ENCODE peak calls at places on chromosome 13, in ten cellular contexts. One of them, this sample, is unnamed.

GRCh38 chr13:79246575-79246949 is 159.5 kb downstream of the RBM26 start:
- DNase-seq in A549: no peak
- DNase-seq in gastrocnemius medialis: no peak
- DNase-seq in stomach: no peak
- DNase-seq in breast epithelium: no peak
- DNase-seq in body of pancreas: no peak
- DNase-seq in HepG2: no peak
- DNase-seq in Peyer's patch: no peak
- DNase-seq in H1: no peak
- DNase-seq in spleen: no peak
- DNase-seq in this sample: no peak

GRCh38 chr13:35716186-35716585 is 239.7 kb upstream of the MAB21L1 start:
- DNase-seq in A549: no peak
- DNase-seq in gastrocnemius medialis: no peak
- DNase-seq in stomach: no peak
- DNase-seq in breast epithelium: no peak
- DNase-seq in body of pancreas: no peak
- DNase-seq in HepG2: no peak
- DNase-seq in Peyer's patch: no peak
- DNase-seq in H1: no peak
- DNase-seq in spleen: no peak
- DNase-seq in this sample: no peak

GRCh38 chr13:39415403-39415802 is 187.6 kb downstream of the LHFPL6 start:
- DNase-seq in A549: no peak
- DNase-seq in gastrocnemius medialis: no peak
- DNase-seq in stomach: no peak
- DNase-seq in breast epithelium: no peak
- DNase-seq in body of pancreas: peak; percentile 33
- DNase-seq in HepG2: no peak
- DNase-seq in Peyer's patch: no peak
- DNase-seq in H1: no peak
- DNase-seq in spleen: no peak
- DNase-seq in this sample: peak; percentile 23

GRCh38 chr13:33204130-33204927 is 81.2 kb downstream of the STARD13 start:
- DNase-seq in A549: no peak
- DNase-seq in gastrocnemius medialis: peak; percentile 36
- DNase-seq in stomach: peak; percentile 31
- DNase-seq in breast epithelium: no peak
- DNase-seq in body of pancreas: peak; percentile 90
- DNase-seq in HepG2: no peak
- DNase-seq in Peyer's patch: no peak
- DNase-seq in H1: no peak
- DNase-seq in spleen: no peak
- DNase-seq in this sample: no peak

GRCh38 chr13:35621989-35622388 is 145.5 kb upstream of the MAB21L1 start:
- DNase-seq in A549: no peak
- DNase-seq in gastrocnemius medialis: no peak
- DNase-seq in stomach: no peak
- DNase-seq in breast epithelium: no peak
- DNase-seq in body of pancreas: no peak
- DNase-seq in HepG2: no peak
- DNase-seq in Peyer's patch: no peak
- DNase-seq in H1: no peak
- DNase-seq in spleen: no peak
- DNase-seq in this sample: no peak

GRCh38 chr13:95180513-95181245 is 120.6 kb downstream of the ABCC4 start:
- DNase-seq in A549: no peak
- DNase-seq in gastrocnemius medialis: no peak
- DNase-seq in stomach: no peak
- DNase-seq in breast epithelium: no peak
- DNase-seq in body of pancreas: peak; percentile 33
- DNase-seq in HepG2: peak; percentile 86
- DNase-seq in Peyer's patch: no peak
- DNase-seq in H1: no peak
- DNase-seq in spleen: no peak
- DNase-seq in this sample: no peak

GRCh38 chr13:30105381-30105780 is 202.0 kb downstream of the KATNAL1 start:
- DNase-seq in A549: no peak
- DNase-seq in gastrocnemius medialis: no peak
- DNase-seq in stomach: peak; percentile 59
- DNase-seq in breast epithelium: no peak
- DNase-seq in body of pancreas: peak; percentile 63
- DNase-seq in HepG2: no peak
- DNase-seq in Peyer's patch: no peak
- DNase-seq in H1: no peak
- DNase-seq in spleen: no peak
- DNase-seq in this sample: no peak

GRCh38 chr13:19794552-19795143 is 11.9 kb upstream of the PSPC1 start:
- DNase-seq in A549: no peak
- DNase-seq in gastrocnemius medialis: no peak
- DNase-seq in stomach: no peak
- DNase-seq in breast epithelium: no peak
- DNase-seq in body of pancreas: no peak
- DNase-seq in HepG2: no peak
- DNase-seq in Peyer's patch: no peak
- DNase-seq in H1: peak; percentile 19
- DNase-seq in spleen: no peak
- DNase-seq in this sample: peak; percentile 12

GRCh38 chr13:73061478-73062275 is 2.9 kb downstream of the KLF5 start:
- DNase-seq in A549: no peak
- DNase-seq in gastrocnemius medialis: no peak
- DNase-seq in stomach: no peak
- DNase-seq in breast epithelium: no peak
- DNase-seq in body of pancreas: no peak
- DNase-seq in HepG2: no peak
- DNase-seq in Peyer's patch: peak; percentile 64
- DNase-seq in H1: no peak
- DNase-seq in spleen: peak; percentile 67
- DNase-seq in this sample: peak; percentile 40

GRCh38 chr13:73058432-73058740 is 419 bp upstream of the KLF5 start:
- DNase-seq in A549: no peak
- DNase-seq in gastrocnemius medialis: no peak
- DNase-seq in stomach: no peak
- DNase-seq in breast epithelium: no peak
- DNase-seq in body of pancreas: no peak
- DNase-seq in HepG2: no peak
- DNase-seq in Peyer's patch: no peak
- DNase-seq in H1: no peak
- DNase-seq in spleen: no peak
- DNase-seq in this sample: no peak

GRCh38 chr13:73060251-73061160 is 1.7 kb downstream of the KLF5 start:
- DNase-seq in A549: no peak
- DNase-seq in gastrocnemius medialis: peak; percentile 22
- DNase-seq in stomach: no peak
- DNase-seq in breast epithelium: no peak
- DNase-seq in body of pancreas: peak; percentile 44
- DNase-seq in HepG2: no peak
- DNase-seq in Peyer's patch: no peak
- DNase-seq in H1: no peak
- DNase-seq in spleen: peak; percentile 74
- DNase-seq in this sample: peak; percentile 33

GRCh38 chr13:73058741-73059459 is at the start of gene KLF5:
- DNase-seq in A549: peak; percentile 67
- DNase-seq in gastrocnemius medialis: peak; percentile 96
- DNase-seq in stomach: peak; percentile 99
- DNase-seq in breast epithelium: peak; percentile 97
- DNase-seq in body of pancreas: peak; percentile 97
- DNase-seq in HepG2: peak; percentile 85
- DNase-seq in Peyer's patch: peak; percentile 100
- DNase-seq in H1: peak; percentile 73
- DNase-seq in spleen: peak; percentile 98
- DNase-seq in this sample: peak; percentile 99

DNA sequence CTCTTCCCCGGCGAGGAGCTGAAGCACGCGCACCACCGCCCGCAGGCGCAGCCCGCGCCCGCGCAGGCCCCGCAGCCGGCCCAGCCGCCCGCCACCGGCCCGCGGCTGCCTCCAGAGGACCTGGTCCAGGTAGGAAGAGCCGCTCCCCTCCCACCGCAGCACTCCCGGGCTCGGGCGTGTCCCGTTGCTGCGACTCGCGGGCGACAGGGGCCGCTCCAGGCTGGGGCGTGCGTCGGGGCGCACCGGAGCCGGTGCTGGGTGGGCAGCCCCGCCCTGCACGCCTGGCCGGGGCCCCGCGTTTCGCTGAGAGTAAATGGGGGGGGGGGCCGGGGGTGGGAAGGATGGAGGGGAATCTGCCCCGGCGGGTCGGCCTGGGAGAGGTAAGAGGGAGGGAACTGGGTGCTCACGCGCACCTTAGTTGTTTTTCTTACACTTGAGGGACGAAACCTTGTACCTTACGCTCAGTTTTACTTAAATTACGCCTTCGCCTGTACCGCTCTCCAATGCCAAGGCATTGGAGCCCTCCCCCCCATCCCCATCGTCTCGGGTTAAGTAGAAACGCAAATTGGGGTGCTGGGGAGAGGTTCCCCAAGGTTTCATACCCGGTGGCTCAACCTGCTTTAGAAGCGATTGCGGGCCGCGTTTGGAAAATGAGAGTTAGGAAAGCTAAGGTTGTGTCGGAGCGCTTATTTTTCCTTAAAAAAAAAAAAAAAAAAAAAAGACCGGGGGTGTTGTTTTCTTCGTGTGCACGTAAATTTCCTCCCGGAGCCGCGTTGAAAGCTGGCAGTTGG is 850 bp downstream of the KLF5 start:
- DNase-seq in A549: no peak
- DNase-seq in gastrocnemius medialis: peak; percentile 48
- DNase-seq in stomach: peak; percentile 75
- DNase-seq in breast epithelium: peak; percentile 72
- DNase-seq in body of pancreas: peak; percentile 85
- DNase-seq in HepG2: peak; percentile 52
- DNase-seq in Peyer's patch: peak; percentile 70
- DNase-seq in H1: no peak
- DNase-seq in spleen: peak; percentile 92
- DNase-seq in this sample: peak; percentile 85
- TF ChIP-seq CTCF in A549: peak; percentile 21
- TF ChIP-seq CTCF in gastrocnemius medialis: no peak
- TF ChIP-seq CTCF in stomach: peak; percentile 34
- TF ChIP-seq CTCF in breast epithelium: no peak
- TF ChIP-seq CTCF in body of pancreas: peak; percentile 75
- TF ChIP-seq CTCF in HepG2: peak; percentile 70
- TF ChIP-seq CTCF in Peyer's patch: no peak
- TF ChIP-seq CTCF in H1: peak; percentile 30
- TF ChIP-seq CTCF in spleen: no peak
- TF ChIP-seq CTCF in this sample: peak; percentile 72

DNA sequence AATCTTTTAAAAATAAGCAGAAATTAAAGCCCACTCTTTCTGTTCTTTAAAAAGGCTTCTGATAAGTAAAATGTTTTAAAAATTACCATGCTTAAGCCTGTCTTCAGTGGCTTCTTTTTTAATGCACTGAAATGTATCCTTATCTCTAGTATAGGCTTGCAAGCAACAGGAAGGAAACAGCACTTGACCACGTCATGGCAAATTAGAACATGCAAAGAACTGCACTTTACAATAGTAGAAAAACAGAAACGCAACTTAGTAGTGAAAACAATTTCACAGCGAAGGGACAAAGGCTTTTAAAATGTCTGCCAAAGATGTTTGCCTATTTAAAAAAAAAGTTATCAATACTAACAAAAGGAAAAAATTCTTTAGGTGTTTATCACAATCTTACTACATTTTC is 36.3 kb downstream of the ELF1 start:
- DNase-seq in A549: no peak
- DNase-seq in gastrocnemius medialis: no peak
- DNase-seq in stomach: no peak
- DNase-seq in breast epithelium: no peak
- DNase-seq in body of pancreas: peak; percentile 67
- DNase-seq in HepG2: no peak
- DNase-seq in Peyer's patch: no peak
- DNase-seq in H1: no peak
- DNase-seq in spleen: no peak
- DNase-seq in this sample: peak; percentile 52
- TF ChIP-seq POLR2A in A549: no peak
- TF ChIP-seq POLR2A in gastrocnemius medialis: peak; percentile 41
- TF ChIP-seq POLR2A in stomach: peak; percentile 72
- TF ChIP-seq POLR2A in breast epithelium: no peak
- TF ChIP-seq POLR2A in body of pancreas: peak; percentile 62
- TF ChIP-seq POLR2A in HepG2: no peak
- TF ChIP-seq POLR2A in Peyer's patch: peak; percentile 83
- TF ChIP-seq POLR2A in H1: no peak
- TF ChIP-seq POLR2A in spleen: no peak
- TF ChIP-seq POLR2A in this sample: peak; percentile 25

GRCh38 chr13:94114166-94114565 is 365.3 kb downstream of the DCT start:
- DNase-seq in A549: no peak
- DNase-seq in gastrocnemius medialis: no peak
- DNase-seq in stomach: no peak
- DNase-seq in breast epithelium: no peak
- DNase-seq in body of pancreas: no peak
- DNase-seq in HepG2: no peak
- DNase-seq in Peyer's patch: no peak
- DNase-seq in H1: no peak
- DNase-seq in spleen: no peak
- DNase-seq in this sample: no peak

GRCh38 chr13:94112731-94113130 is 366.8 kb downstream of the DCT start:
- DNase-seq in A549: no peak
- DNase-seq in gastrocnemius medialis: no peak
- DNase-seq in stomach: no peak
- DNase-seq in breast epithelium: no peak
- DNase-seq in body of pancreas: no peak
- DNase-seq in HepG2: no peak
- DNase-seq in Peyer's patch: no peak
- DNase-seq in H1: no peak
- DNase-seq in spleen: no peak
- DNase-seq in this sample: no peak

GRCh38 chr13:94119360-94119936 is 360.0 kb downstream of the DCT start:
- DNase-seq in A549: no peak
- DNase-seq in gastrocnemius medialis: no peak
- DNase-seq in stomach: peak; percentile 45
- DNase-seq in breast epithelium: no peak
- DNase-seq in body of pancreas: peak; percentile 64
- DNase-seq in HepG2: peak; percentile 90
- DNase-seq in Peyer's patch: peak; percentile 74
- DNase-seq in H1: no peak
- DNase-seq in spleen: peak; percentile 44
- DNase-seq in this sample: no peak

GRCh38 chr13:94112227-94112626 is 367.3 kb downstream of the DCT start:
- DNase-seq in A549: no peak
- DNase-seq in gastrocnemius medialis: no peak
- DNase-seq in stomach: no peak
- DNase-seq in breast epithelium: no peak
- DNase-seq in body of pancreas: peak; percentile 29
- DNase-seq in HepG2: peak; percentile 28
- DNase-seq in Peyer's patch: no peak
- DNase-seq in H1: no peak
- DNase-seq in spleen: no peak
- DNase-seq in this sample: no peak

DNA sequence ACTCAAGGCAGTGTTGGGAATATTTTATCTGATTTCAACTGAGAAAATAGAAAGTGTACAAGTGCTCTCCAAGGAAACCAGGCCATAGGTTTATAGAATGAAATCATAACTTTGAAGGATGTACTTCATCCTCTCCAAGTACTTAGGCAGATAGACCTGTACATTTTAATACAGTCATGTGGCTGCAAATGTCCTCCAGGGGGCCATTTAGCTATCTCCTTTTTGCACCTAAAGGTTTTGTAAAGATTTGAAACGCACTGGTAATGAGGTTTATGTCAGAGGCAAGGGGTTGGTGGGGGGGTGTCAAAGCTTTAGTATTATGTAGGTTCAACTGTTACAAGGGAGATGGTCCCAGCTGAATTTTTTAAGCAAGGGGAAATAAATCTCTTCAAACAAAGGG is 364.4 kb downstream of the DCT start:
- DNase-seq in A549: no peak
- DNase-seq in gastrocnemius medialis: no peak
- DNase-seq in stomach: no peak
- DNase-seq in breast epithelium: no peak
- DNase-seq in body of pancreas: no peak
- DNase-seq in HepG2: no peak
- DNase-seq in Peyer's patch: no peak
- DNase-seq in H1: no peak
- DNase-seq in spleen: no peak
- DNase-seq in this sample: no peak
- TF ChIP-seq CTCF in A549: no peak
- TF ChIP-seq CTCF in gastrocnemius medialis: no peak
- TF ChIP-seq CTCF in stomach: no peak
- TF ChIP-seq CTCF in breast epithelium: no peak
- TF ChIP-seq CTCF in body of pancreas: no peak
- TF ChIP-seq CTCF in HepG2: no peak
- TF ChIP-seq CTCF in Peyer's patch: peak; percentile 18
- TF ChIP-seq CTCF in H1: no peak
- TF ChIP-seq CTCF in spleen: no peak
- TF ChIP-seq CTCF in this sample: no peak

GRCh38 chr13:72622546-72622945 is 104.9 kb downstream of the MZT1 start:
- DNase-seq in A549: no peak
- DNase-seq in gastrocnemius medialis: no peak
- DNase-seq in stomach: no peak
- DNase-seq in breast epithelium: no peak
- DNase-seq in body of pancreas: no peak
- DNase-seq in HepG2: no peak
- DNase-seq in Peyer's patch: no peak
- DNase-seq in H1: no peak
- DNase-seq in spleen: no peak
- DNase-seq in this sample: no peak
- TF ChIP-seq POLR2A in A549: no peak
- TF ChIP-seq POLR2A in gastrocnemius medialis: no peak
- TF ChIP-seq POLR2A in stomach: no peak
- TF ChIP-seq POLR2A in breast epithelium: no peak
- TF ChIP-seq POLR2A in body of pancreas: no peak
- TF ChIP-seq POLR2A in HepG2: no peak
- TF ChIP-seq POLR2A in Peyer's patch: no peak
- TF ChIP-seq POLR2A in H1: no peak
- TF ChIP-seq POLR2A in spleen: no peak
- TF ChIP-seq POLR2A in this sample: no peak

This sample was measured in prostate gland.